ENCODE peak calls at places on chromosomes 7 and 10, in four cellular contexts. B is A549, V is IMR-90, M is K562. A is an unnamed sample.

GRCh38 chr7:90663176-90663575 is 67.1 kb downstream of the CDK14 start:
- DNase-seq in B (no peak), V (no peak), M (no peak), A (no peak)

GRCh38 chr7:42315631-42316030 is 78.6 kb upstream of the GLI3 start:
- DNase-seq in B (no peak), V (peak), M (no peak), A (no peak)

GRCh38 chr7:132742152-132742551 is 165.9 kb upstream of the PLXNA4 start:
- DNase-seq in B (peak), V (peak), M (no peak), A (no peak)

GRCh38 chr7:8724080-8724718 is 290.8 kb downstream of the NXPH1 start:
- DNase-seq in B (peak), V (no peak), M (peak), A (no peak)

GRCh38 chr7:101818699-101819071 is 1.3 kb downstream of the CUX1 start:
- DNase-seq in B (no peak), V (no peak), M (no peak), A (no peak)

GRCh38 chr7:100366411-100367250 is 6.7 kb upstream of the PILRA start:
- DNase-seq in B (no peak), V (no peak), M (peak), A (peak)

GRCh38 chr10:74135452-74135851 is 15.2 kb downstream of the AP3M1 start:
- DNase-seq in B (no peak), V (no peak), M (no peak), A (no peak)

GRCh38 chr10:97618285-97618684 is 15.0 kb downstream of the MORN4 start:
- DNase-seq in B (no peak), V (no peak), M (no peak), A (no peak)

GRCh38 chr10:10542368-10542961 is 475.2 kb upstream of the CELF2 start:
- DNase-seq in B (no peak), V (peak), M (no peak), A (no peak)

GRCh38 chr10:8454357-8454756 is 399.9 kb downstream of the GATA3 start:
- DNase-seq in B (no peak), V (no peak), M (no peak), A (no peak)

DNA sequence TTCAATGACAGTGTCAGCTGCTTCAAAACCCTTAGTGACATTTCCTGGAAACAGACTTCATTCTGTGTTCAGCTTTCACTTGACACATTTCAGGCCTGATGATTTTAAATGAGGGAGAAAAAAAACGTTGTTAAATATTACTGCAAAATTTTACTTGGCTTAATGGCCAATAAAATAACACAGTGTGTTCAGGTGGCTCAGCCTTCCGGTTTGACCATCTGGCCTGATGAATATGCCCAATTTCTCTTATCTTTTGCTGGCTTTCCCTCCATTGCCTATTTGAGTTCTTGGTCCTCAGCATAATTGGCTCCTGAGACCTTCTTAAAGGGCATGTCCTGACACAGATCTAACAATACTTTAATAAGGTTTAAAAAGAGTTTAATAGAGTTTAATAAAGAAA is 462.4 kb downstream of the ADRA2A start:
- DNase-seq in B (no peak), V (no peak), M (no peak), A (no peak)
- TF ChIP-seq ELK1 in B (no peak), V (no peak), M (no peak), A (no peak)

GRCh38 chr7:120729300-120729699 is 128.6 kb downstream of the TSPAN12 start:
- DNase-seq in B (no peak), V (peak), M (no peak), A (no peak)

GRCh38 chr7:120731276-120731675 is 126.7 kb downstream of the TSPAN12 start:
- DNase-seq in B (no peak), V (no peak), M (no peak), A (no peak)

GRCh38 chr7:120733835-120734234 is 124.1 kb downstream of the TSPAN12 start:
- DNase-seq in B (no peak), V (no peak), M (no peak), A (no peak)

GRCh38 chr7:120733143-120733542 is 124.8 kb downstream of the TSPAN12 start:
- DNase-seq in B (peak), V (peak), M (no peak), A (no peak)

GRCh38 chr7:120732256-120732655 is 125.7 kb downstream of the TSPAN12 start:
- DNase-seq in B (no peak), V (peak), M (no peak), A (no peak)
- TF ChIP-seq ELK1 in B (no peak), V (no peak), M (no peak), A (no peak)

DNA sequence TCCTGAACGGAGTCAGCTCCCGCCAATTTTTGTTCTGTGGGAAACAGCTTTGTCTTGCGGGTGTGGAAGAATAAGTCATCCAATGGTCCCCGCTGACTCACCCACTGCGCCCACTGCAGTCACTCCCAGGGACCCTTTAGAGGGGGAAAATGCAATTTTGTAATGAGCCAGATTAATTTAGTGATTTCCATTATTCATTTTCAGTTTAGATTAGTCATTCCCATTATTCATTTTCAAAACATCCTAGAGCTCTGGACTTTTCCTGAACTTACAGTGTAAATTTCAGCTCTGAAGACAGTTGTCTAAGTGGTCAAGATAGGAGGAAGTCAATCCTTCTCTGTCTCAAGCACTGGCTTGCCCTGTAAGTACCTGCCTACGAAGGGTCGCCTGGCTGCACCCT is 154.9 kb upstream of the TMEM72 start:
- DNase-seq in B (no peak), V (peak), M (no peak), A (no peak)
- TF ChIP-seq ELK1 in B (no peak), V (no peak), M (no peak), A (no peak)

GRCh38 chr7:135234727-135235126 is 1.1 kb downstream of the STRA8 start:
- DNase-seq in B (no peak), V (no peak), M (no peak), A (no peak)
- TF ChIP-seq ELK1 in B (no peak), V (no peak), M (no peak), A (no peak)

DNA sequence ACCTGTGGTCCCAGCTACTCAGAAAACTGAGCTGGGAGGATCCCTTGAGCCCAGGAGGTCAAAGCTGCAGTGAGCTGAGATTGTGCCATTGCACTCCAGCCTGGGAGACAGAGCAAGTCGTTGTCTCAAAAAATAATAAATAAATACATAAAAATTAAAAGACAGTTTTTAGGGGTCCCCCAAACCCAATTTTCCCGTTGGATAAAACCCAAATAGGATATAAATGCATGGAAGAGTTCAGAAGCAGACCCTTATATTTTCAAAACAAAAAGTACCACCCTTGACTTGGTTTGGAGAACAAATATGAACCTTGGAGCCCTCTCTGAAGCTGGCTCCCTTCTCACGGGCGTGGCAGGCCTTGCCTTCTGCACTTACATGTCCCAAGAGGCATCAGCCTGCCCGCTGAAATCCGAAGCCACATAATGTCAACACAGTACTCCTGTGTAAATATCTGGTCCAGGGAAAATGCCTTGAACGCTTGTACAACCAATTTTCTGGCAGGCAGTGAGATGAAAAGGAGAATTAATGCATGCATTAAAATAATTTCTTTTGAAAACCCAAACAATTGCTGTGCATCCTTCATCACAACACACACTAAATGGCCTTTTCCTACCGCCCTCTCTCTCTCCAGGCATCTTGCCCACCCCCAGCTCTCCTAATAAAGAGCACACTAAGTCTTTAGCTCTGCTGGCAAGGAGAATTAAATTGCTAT is 46.4 kb upstream of the PARD3 start:
- DNase-seq in B (peak), V (peak), M (no peak), A (no peak)
- TF ChIP-seq ELK1 in B (no peak), V (no peak), M (no peak), A (no peak)

GRCh38 chr7:129043012-129043411 is 11.9 kb downstream of the TNPO3 start:
- DNase-seq in B (no peak), V (no peak), M (no peak), A (no peak)
- TF ChIP-seq ELK1 in B (no peak), V (no peak), M (no peak), A (no peak)

GRCh38 chr10:72455889-72456588 is 101.3 kb upstream of the DNAJB12 start:
- DNase-seq in B (no peak), V (peak), M (peak), A (no peak)
- TF ChIP-seq ELK1 in B (no peak), V (no peak), M (no peak), A (no peak)

A was measured in GM12878.